ENCODE peak calls at places on chromosomes 5 and 9, in nine cellular contexts. One of them, this sample, is unnamed.

GRCh38 chr5:67447732-67448131 is 251.1 kb upstream of the CD180 start:
- DNase-seq in left ventricle myocardium inferior: no peak
- DNase-seq in pancreas: no peak
- DNase-seq in neuronal stem cell: no peak
- DNase-seq in adipocyte: no peak
- DNase-seq in endodermal cell: no peak
- DNase-seq in H1: no peak
- DNase-seq in psoas muscle: no peak
- DNase-seq in PC-9: no peak
- DNase-seq in this sample: no peak

GRCh38 chr5:94499806-94500205 is 118.6 kb downstream of the KIAA0825 start:
- DNase-seq in left ventricle myocardium inferior: no peak
- DNase-seq in pancreas: no peak
- DNase-seq in neuronal stem cell: no peak
- DNase-seq in adipocyte: no peak
- DNase-seq in endodermal cell: no peak
- DNase-seq in H1: no peak
- DNase-seq in psoas muscle: no peak
- DNase-seq in PC-9: no peak
- DNase-seq in this sample: no peak

GRCh38 chr5:52776116-52776515 is 11.6 kb upstream of the ITGA1 start:
- DNase-seq in left ventricle myocardium inferior: no peak
- DNase-seq in pancreas: no peak
- DNase-seq in neuronal stem cell: no peak
- DNase-seq in adipocyte: no peak
- DNase-seq in endodermal cell: no peak
- DNase-seq in H1: no peak
- DNase-seq in psoas muscle: no peak
- DNase-seq in PC-9: no peak
- DNase-seq in this sample: peak; percentile 26

GRCh38 chr5:75484605-75485004 is 26.8 kb downstream of the CERT1 start:
- DNase-seq in left ventricle myocardium inferior: no peak
- DNase-seq in pancreas: no peak
- DNase-seq in neuronal stem cell: no peak
- DNase-seq in adipocyte: no peak
- DNase-seq in endodermal cell: no peak
- DNase-seq in H1: no peak
- DNase-seq in psoas muscle: no peak
- DNase-seq in PC-9: no peak
- DNase-seq in this sample: no peak

GRCh38 chr9:114124138-114124537 is 25.0 kb upstream of the KIF12 start:
- DNase-seq in left ventricle myocardium inferior: no peak
- DNase-seq in pancreas: no peak
- DNase-seq in neuronal stem cell: no peak
- DNase-seq in adipocyte: no peak
- DNase-seq in endodermal cell: peak; percentile 25
- DNase-seq in H1: no peak
- DNase-seq in psoas muscle: no peak
- DNase-seq in PC-9: no peak
- DNase-seq in this sample: no peak

GRCh38 chr5:176687881-176688280 is 40.6 kb downstream of the TSPAN17 start:
- DNase-seq in left ventricle myocardium inferior: no peak
- DNase-seq in pancreas: no peak
- DNase-seq in neuronal stem cell: peak; percentile 36
- DNase-seq in adipocyte: no peak
- DNase-seq in endodermal cell: peak; percentile 94
- DNase-seq in H1: no peak
- DNase-seq in psoas muscle: no peak
- DNase-seq in PC-9: no peak
- DNase-seq in this sample: no peak

GRCh38 chr5:83370957-83371356 is 100.6 kb upstream of the VCAN start:
- DNase-seq in left ventricle myocardium inferior: no peak
- DNase-seq in pancreas: no peak
- DNase-seq in neuronal stem cell: peak; percentile 67
- DNase-seq in adipocyte: no peak
- DNase-seq in endodermal cell: no peak
- DNase-seq in H1: no peak
- DNase-seq in psoas muscle: no peak
- DNase-seq in PC-9: no peak
- DNase-seq in this sample: no peak

GRCh38 chr9:107737987-107738743 is 248.6 kb upstream of the KLF4 start:
- DNase-seq in left ventricle myocardium inferior: peak; percentile 61
- DNase-seq in pancreas: no peak
- DNase-seq in neuronal stem cell: no peak
- DNase-seq in adipocyte: peak; percentile 36
- DNase-seq in endodermal cell: no peak
- DNase-seq in H1: no peak
- DNase-seq in psoas muscle: peak; percentile 88
- DNase-seq in PC-9: no peak
- DNase-seq in this sample: no peak

GRCh38 chr9:97559111-97559514 is 57.6 kb downstream of the TMOD1 start:
- DNase-seq in left ventricle myocardium inferior: no peak
- DNase-seq in pancreas: no peak
- DNase-seq in neuronal stem cell: no peak
- DNase-seq in adipocyte: no peak
- DNase-seq in endodermal cell: no peak
- DNase-seq in H1: no peak
- DNase-seq in psoas muscle: no peak
- DNase-seq in PC-9: no peak
- DNase-seq in this sample: no peak

GRCh38 chr9:109817146-109817845 is 37.3 kb downstream of the PALM2AKAP2 start:
- DNase-seq in left ventricle myocardium inferior: no peak
- DNase-seq in pancreas: no peak
- DNase-seq in neuronal stem cell: no peak
- DNase-seq in adipocyte: peak; percentile 38
- DNase-seq in endodermal cell: no peak
- DNase-seq in H1: peak; percentile 47
- DNase-seq in psoas muscle: no peak
- DNase-seq in PC-9: no peak
- DNase-seq in this sample: no peak

DNA sequence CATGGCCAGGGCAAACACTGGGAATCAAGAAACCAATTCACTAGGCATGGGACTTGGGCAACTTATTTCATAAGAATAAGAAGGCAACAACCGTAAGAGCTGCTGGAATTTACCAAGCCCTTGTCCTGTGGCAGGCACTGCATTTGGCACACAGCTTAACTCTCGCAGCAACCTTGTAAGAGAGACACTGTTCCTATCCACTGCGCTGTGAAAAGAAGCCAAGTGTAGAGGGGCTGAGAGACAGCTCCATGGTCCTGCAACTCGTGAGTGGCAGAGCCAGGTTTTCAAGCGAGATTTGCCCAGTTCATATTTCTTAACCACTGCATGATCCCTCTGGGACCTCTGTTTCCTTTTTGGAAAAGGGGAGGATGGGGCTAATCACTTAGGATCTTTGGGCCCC is 129.3 kb upstream of the STC2 start:
- DNase-seq in left ventricle myocardium inferior: no peak
- DNase-seq in pancreas: no peak
- DNase-seq in neuronal stem cell: no peak
- DNase-seq in adipocyte: peak; percentile 27
- DNase-seq in endodermal cell: no peak
- DNase-seq in H1: no peak
- DNase-seq in psoas muscle: peak; percentile 58
- DNase-seq in PC-9: no peak
- DNase-seq in this sample: no peak
- H3K4me1 ChIP-seq in left ventricle myocardium inferior: peaks cover 37% of the 10 kb centered on the region
- H3K4me1 ChIP-seq in pancreas: peaks cover 9% of the 10 kb centered on the region
- H3K4me1 ChIP-seq in neuronal stem cell: no peaks in the 10 kb centered on the region
- H3K4me1 ChIP-seq in adipocyte: peaks cover 49% of the 10 kb centered on the region
- H3K4me1 ChIP-seq in endodermal cell: no peaks in the 10 kb centered on the region
- H3K4me1 ChIP-seq in H1: no peaks in the 10 kb centered on the region
- H3K4me1 ChIP-seq in psoas muscle: peaks cover 57% of the 10 kb centered on the region
- H3K4me1 ChIP-seq in PC-9: peaks cover 68% of the 10 kb centered on the region
- H3K4me1 ChIP-seq in this sample: no peaks in the 10 kb centered on the region

DNA sequence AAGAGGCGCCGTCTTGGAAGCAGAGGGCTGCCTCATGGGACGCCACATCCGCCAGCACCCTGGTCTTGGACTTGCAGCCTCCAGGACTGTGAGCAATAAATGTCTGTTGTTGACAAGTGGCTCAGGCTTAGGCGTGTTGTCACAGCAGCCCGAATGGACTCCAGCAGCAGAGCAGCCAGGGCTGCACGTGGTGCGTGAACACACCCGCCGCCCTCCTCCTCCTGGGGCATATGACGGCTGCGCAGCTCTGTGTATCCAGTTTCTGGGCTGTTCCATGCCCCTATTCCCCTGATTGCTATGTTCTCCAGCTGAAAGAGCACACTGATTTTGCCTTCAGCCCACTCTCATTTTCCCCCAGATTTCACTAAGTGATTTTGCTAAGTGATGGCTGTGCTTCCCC is 36.0 kb upstream of the CLPTM1L start:
- DNase-seq in left ventricle myocardium inferior: no peak
- DNase-seq in pancreas: no peak
- DNase-seq in neuronal stem cell: no peak
- DNase-seq in adipocyte: no peak
- DNase-seq in endodermal cell: no peak
- DNase-seq in H1: no peak
- DNase-seq in psoas muscle: peak; percentile 51
- DNase-seq in PC-9: no peak
- DNase-seq in this sample: no peak
- H3K27me3 ChIP-seq in left ventricle myocardium inferior: peaks cover 66% of the 10 kb centered on the region
- H3K27me3 ChIP-seq in pancreas: no peaks in the 10 kb centered on the region
- H3K27me3 ChIP-seq in neuronal stem cell: peaks cover 37% of the 10 kb centered on the region
- H3K27me3 ChIP-seq in adipocyte: peaks cover 47% of the 10 kb centered on the region
- H3K27me3 ChIP-seq in endodermal cell: peaks cover 40% of the 10 kb centered on the region
- H3K27me3 ChIP-seq in H1: peaks cover 33% of the 10 kb centered on the region
- H3K27me3 ChIP-seq in psoas muscle: peaks cover 50% of the 10 kb centered on the region
- H3K27me3 ChIP-seq in PC-9: peaks cover 86% of the 10 kb centered on the region
- H3K27me3 ChIP-seq in this sample: no peaks in the 10 kb centered on the region

GRCh38 chr5:51382759-51383493 is at the start of gene ISL1:
- DNase-seq in left ventricle myocardium inferior: no peak
- DNase-seq in pancreas: peak; percentile 81
- DNase-seq in neuronal stem cell: peak; percentile 91
- DNase-seq in adipocyte: peak; percentile 82
- DNase-seq in endodermal cell: peak; percentile 97
- DNase-seq in H1: peak; percentile 88
- DNase-seq in psoas muscle: peak; percentile 67
- DNase-seq in PC-9: no peak
- DNase-seq in this sample: no peak

GRCh38 chr5:51385214-51385613 is 2.0 kb downstream of the ISL1 start:
- DNase-seq in left ventricle myocardium inferior: no peak
- DNase-seq in pancreas: no peak
- DNase-seq in neuronal stem cell: no peak
- DNase-seq in adipocyte: no peak
- DNase-seq in endodermal cell: no peak
- DNase-seq in H1: no peak
- DNase-seq in psoas muscle: no peak
- DNase-seq in PC-9: no peak
- DNase-seq in this sample: no peak

GRCh38 chr5:51382508-51382758 is 815 bp upstream of the ISL1 start:
- DNase-seq in left ventricle myocardium inferior: no peak
- DNase-seq in pancreas: no peak
- DNase-seq in neuronal stem cell: peak; percentile 35
- DNase-seq in adipocyte: no peak
- DNase-seq in endodermal cell: no peak
- DNase-seq in H1: no peak
- DNase-seq in psoas muscle: no peak
- DNase-seq in PC-9: no peak
- DNase-seq in this sample: no peak

GRCh38 chr5:51384281-51384840 is 1.1 kb downstream of the ISL1 start:
- DNase-seq in left ventricle myocardium inferior: no peak
- DNase-seq in pancreas: no peak
- DNase-seq in neuronal stem cell: peak; percentile 6
- DNase-seq in adipocyte: no peak
- DNase-seq in endodermal cell: no peak
- DNase-seq in H1: no peak
- DNase-seq in psoas muscle: no peak
- DNase-seq in PC-9: no peak
- DNase-seq in this sample: no peak

DNA sequence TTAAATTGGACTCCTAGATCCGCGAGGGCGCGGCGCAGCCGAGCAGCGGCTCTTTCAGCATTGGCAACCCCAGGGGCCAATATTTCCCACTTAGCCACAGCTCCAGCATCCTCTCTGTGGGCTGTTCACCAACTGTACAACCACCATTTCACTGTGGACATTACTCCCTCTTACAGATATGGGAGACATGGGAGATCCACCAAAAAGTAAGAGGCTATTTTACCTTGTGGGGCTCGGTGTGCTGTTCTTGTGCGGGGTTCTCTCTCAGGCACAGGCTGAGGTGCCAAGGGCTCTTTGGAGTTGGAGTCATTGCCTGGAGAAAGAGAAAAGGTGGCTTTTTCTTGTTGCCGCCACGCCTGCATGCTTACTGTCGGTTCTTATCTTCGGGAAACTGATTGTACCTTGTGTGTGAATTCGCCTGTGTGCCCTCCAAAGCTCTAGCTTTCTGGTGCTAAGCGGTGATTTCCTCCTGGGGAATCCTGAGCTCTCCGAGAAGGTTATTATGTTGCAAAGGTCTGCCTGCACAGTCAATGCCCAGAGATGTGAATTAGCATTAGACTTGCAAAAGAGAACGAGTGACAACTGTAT is 340 bp downstream of the ISL1 start:
- DNase-seq in left ventricle myocardium inferior: no peak
- DNase-seq in pancreas: no peak
- DNase-seq in neuronal stem cell: peak; percentile 30
- DNase-seq in adipocyte: no peak
- DNase-seq in endodermal cell: peak; percentile 74
- DNase-seq in H1: no peak
- DNase-seq in psoas muscle: no peak
- DNase-seq in PC-9: no peak
- DNase-seq in this sample: no peak
- H3K4me1 ChIP-seq in left ventricle myocardium inferior: peaks cover 34% of the 10 kb centered on the region
- H3K4me1 ChIP-seq in pancreas: no peaks in the 10 kb centered on the region
- H3K4me1 ChIP-seq in neuronal stem cell: peaks cover 3% of the 10 kb centered on the region
- H3K4me1 ChIP-seq in adipocyte: peaks cover 20% of the 10 kb centered on the region
- H3K4me1 ChIP-seq in endodermal cell: peaks cover 9% of the 10 kb centered on the region
- H3K4me1 ChIP-seq in H1: peaks cover 14% of the 10 kb centered on the region
- H3K4me1 ChIP-seq in psoas muscle: peaks cover 3% of the 10 kb centered on the region
- H3K4me1 ChIP-seq in PC-9: no peaks in the 10 kb centered on the region
- H3K4me1 ChIP-seq in this sample: no peaks in the 10 kb centered on the region

GRCh38 chr5:73640861-73641320 is 14.9 kb downstream of the ARHGEF28 start:
- DNase-seq in left ventricle myocardium inferior: no peak
- DNase-seq in pancreas: no peak
- DNase-seq in neuronal stem cell: no peak
- DNase-seq in adipocyte: peak; percentile 41
- DNase-seq in endodermal cell: no peak
- DNase-seq in H1: no peak
- DNase-seq in psoas muscle: no peak
- DNase-seq in PC-9: no peak
- DNase-seq in this sample: no peak
- H3K27me3 ChIP-seq in left ventricle myocardium inferior: peaks cover 10% of the 10 kb centered on the region
- H3K27me3 ChIP-seq in pancreas: no peaks in the 10 kb centered on the region
- H3K27me3 ChIP-seq in neuronal stem cell: no peaks in the 10 kb centered on the region
- H3K27me3 ChIP-seq in adipocyte: no peaks in the 10 kb centered on the region
- H3K27me3 ChIP-seq in endodermal cell: no peaks in the 10 kb centered on the region
- H3K27me3 ChIP-seq in H1: no peaks in the 10 kb centered on the region
- H3K27me3 ChIP-seq in psoas muscle: no peaks in the 10 kb centered on the region
- H3K27me3 ChIP-seq in PC-9: no peaks in the 10 kb centered on the region
- H3K27me3 ChIP-seq in this sample: no peaks in the 10 kb centered on the region

DNA sequence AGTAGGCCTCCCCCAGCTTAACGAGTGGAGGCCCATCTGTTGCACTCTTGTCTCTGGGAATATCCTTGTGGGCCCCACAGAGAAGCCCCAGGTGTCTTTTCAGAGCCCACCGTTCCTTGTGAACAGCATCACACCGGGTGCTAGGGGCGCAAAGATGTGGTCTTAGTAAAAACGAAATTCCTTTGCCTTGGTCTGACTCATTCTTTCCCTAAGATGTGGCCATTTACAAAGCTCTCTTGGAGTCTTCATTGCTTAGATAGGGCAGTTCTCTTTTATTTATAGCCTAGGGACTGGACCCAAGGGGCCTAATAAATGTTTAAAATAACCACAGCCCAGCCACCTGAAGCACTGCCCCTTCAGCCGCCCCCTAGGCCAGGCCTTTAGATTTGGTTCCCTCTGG is 52.8 kb upstream of the RPL26L1 start:
- DNase-seq in left ventricle myocardium inferior: no peak
- DNase-seq in pancreas: no peak
- DNase-seq in neuronal stem cell: no peak
- DNase-seq in adipocyte: no peak
- DNase-seq in endodermal cell: peak; percentile 51
- DNase-seq in H1: no peak
- DNase-seq in psoas muscle: no peak
- DNase-seq in PC-9: no peak
- DNase-seq in this sample: no peak
- H3K4me1 ChIP-seq in left ventricle myocardium inferior: peaks cover 65% of the 10 kb centered on the region
- H3K4me1 ChIP-seq in pancreas: peaks cover 28% of the 10 kb centered on the region
- H3K4me1 ChIP-seq in neuronal stem cell: peaks cover 4% of the 10 kb centered on the region
- H3K4me1 ChIP-seq in adipocyte: peaks cover 55% of the 10 kb centered on the region
- H3K4me1 ChIP-seq in endodermal cell: peaks cover 4% of the 10 kb centered on the region
- H3K4me1 ChIP-seq in H1: no peaks in the 10 kb centered on the region
- H3K4me1 ChIP-seq in psoas muscle: peaks cover 47% of the 10 kb centered on the region
- H3K4me1 ChIP-seq in PC-9: peaks cover 46% of the 10 kb centered on the region
- H3K4me1 ChIP-seq in this sample: no peaks in the 10 kb centered on the region